ENCODE peak calls at places on chromosomes 1 and 21, in six cellular contexts. N is foreskin keratinocyte, X is astrocyte, F is tibial artery, D is fibroblast of lung, P is kidney. U is an unnamed sample.

GRCh38 chr1:150548632-150549495 is at the start of gene ADAMTSL4:
- DNase-seq in P (peak; percentile 94), F (peak; percentile 89), X (peak; percentile 74), N (peak; percentile 56), D (peak; percentile 80), U (no peak)

GRCh38 chr1:218872026-218872425 is 301.7 kb upstream of the LYPLAL1 start:
- DNase-seq in N (no peak), D (no peak), P (no peak), X (no peak), F (no peak), U (no peak)

GRCh38 chr1:32925360-32926142 is 24.4 kb upstream of the TMEM54 start:
- DNase-seq in F (no peak), P (no peak), N (peak; percentile 33), D (peak; percentile 22), X (no peak), U (no peak)

GRCh38 chr1:45913183-45913924 is 109.9 kb downstream of the MAST2 start:
- DNase-seq in P (no peak), X (peak; percentile 98), N (peak; percentile 28), F (peak; percentile 91), D (peak; percentile 98), U (no peak)

GRCh38 chr1:159869173-159869572 is 6.7 kb upstream of the VSIG8 start:
- DNase-seq in P (no peak), N (peak; percentile 91), X (peak; percentile 76), F (no peak), D (peak; percentile 84), U (no peak)

GRCh38 chr1:231929311-231929710 is 302.7 kb downstream of the DISC1 start:
- DNase-seq in N (peak; percentile 97), X (peak; percentile 88), F (no peak), D (peak; percentile 91), P (no peak), U (no peak)

GRCh38 chr1:201346337-201346939 is 31.0 kb downstream of the TNNT2 start:
- DNase-seq in F (no peak), P (peak; percentile 42), N (peak; percentile 70), D (peak; percentile 49), X (peak; percentile 27), U (no peak)

GRCh38 chr1:111227434-111227833 is at the start of gene CHI3L2:
- DNase-seq in P (no peak), N (no peak), D (peak; percentile 24), X (no peak), F (no peak), U (no peak)

GRCh38 chr21:34994646-34995631 is 54.2 kb downstream of the RUNX1 start:
- DNase-seq in P (no peak), X (no peak), D (no peak), N (no peak), F (peak; percentile 71), U (no peak)

GRCh38 chr1:16122916-16123315 is 33.0 kb downstream of the EPHA2 start:
- DNase-seq in X (peak; percentile 96), N (peak; percentile 49), D (peak; percentile 97), F (no peak), P (peak; percentile 84), U (no peak)

GRCh38 chr1:187605736-187606135 is 777.0 kb downstream of the PLA2G4A start:
- DNase-seq in D (peak; percentile 13), X (no peak), F (no peak), P (no peak), N (no peak), U (no peak)

GRCh38 chr1:113459279-113459678 is 69.0 kb downstream of the MAGI3 start:
- DNase-seq in X (no peak), N (no peak), D (no peak), F (no peak), P (no peak), U (no peak)

DNA sequence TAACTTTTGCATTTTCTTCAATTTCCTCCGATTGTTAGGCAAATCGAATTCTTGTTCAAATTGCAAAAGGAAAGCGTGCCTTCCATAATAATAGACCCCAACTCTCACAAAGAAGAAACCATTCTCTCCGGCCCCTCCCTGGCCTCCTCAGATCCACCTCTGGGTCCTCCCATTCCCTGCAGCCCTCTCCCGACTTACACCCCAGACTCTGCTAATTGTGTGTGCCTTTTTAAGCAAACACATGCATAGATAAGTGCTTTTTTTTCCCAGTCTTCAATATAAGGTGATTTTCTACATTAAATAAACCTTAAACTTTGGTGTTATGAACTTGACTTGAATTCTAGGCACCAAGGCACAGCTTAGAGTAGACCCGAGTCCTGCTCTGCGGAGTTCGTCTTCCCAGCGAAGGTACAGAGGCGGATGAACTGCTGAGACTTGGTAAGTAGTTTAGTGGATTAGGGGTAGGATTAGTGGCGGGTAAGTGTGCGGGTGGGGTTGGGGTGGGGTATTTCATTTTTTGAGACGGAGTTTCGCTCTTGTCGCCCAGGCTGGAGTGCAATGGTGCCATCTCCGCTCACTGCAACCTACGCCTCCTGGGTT is 1.5 kb downstream of the L1TD1 start:
- DNase-seq in D (no peak), P (no peak), N (no peak), F (no peak), X (no peak), U (no peak)
- H3K27ac ChIP-seq in D (no peak overlapping the region), P (no peak overlapping the region), N (no peak overlapping the region), F (no peak overlapping the region), X (no peak overlapping the region), U (no peak overlapping the region)

DNA sequence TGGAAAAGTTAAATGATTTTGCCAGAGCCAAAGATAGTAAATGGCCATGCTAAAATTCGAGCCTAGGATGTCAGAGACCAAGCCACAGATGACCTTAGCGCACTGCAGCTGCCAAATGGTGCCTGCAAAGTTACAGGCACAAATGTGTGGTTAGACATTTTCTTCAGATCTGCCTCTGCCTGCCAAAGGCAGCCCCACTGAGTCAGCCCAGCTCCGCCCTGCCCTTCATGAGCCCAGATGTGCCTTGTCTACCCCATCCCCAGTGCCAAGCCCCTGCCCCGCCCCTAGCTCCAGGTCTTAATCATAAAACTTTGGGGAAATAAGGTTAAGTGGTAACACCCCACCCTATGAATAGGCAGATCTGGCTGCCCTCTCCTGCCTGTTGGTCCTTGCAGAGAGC is 105.9 kb downstream of the DTL start:
- DNase-seq in N (peak; percentile 74), X (no peak), F (no peak), D (no peak), P (no peak), U (no peak)
- H3K27ac ChIP-seq in N (no peak overlapping the region), X (no peak overlapping the region), F (no peak overlapping the region), D (no peak overlapping the region), P (no peak overlapping the region), U (no peak overlapping the region)

DNA sequence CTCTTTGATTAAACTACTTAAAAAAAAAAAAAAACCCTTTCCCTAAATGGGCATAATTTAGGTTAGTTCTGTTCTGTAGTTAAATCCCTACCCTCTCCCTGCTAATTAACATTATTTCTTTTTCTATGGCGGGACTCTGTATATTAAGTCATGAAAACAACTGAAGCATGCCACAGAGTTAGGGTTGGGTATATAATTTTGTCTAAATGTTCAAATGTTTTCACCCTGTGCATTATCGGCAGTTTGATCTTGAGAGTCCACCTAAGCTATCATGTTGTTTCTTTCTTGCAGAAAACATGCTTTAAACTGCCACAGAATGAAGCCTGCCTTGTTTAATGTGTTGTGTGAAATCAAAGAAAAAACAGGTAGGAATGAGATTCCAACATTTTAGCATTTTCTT is 4.0 kb downstream of the PBX1 start:
- DNase-seq in F (no peak), D (peak; percentile 13), N (peak; percentile 54), X (no peak), P (no peak), U (no peak)
- H3K27ac ChIP-seq in F (peak overlapping the region; percentile 88), D (no peak overlapping the region), N (peak overlapping the region; percentile 39), X (no peak overlapping the region), P (no peak overlapping the region), U (no peak overlapping the region)

DNA sequence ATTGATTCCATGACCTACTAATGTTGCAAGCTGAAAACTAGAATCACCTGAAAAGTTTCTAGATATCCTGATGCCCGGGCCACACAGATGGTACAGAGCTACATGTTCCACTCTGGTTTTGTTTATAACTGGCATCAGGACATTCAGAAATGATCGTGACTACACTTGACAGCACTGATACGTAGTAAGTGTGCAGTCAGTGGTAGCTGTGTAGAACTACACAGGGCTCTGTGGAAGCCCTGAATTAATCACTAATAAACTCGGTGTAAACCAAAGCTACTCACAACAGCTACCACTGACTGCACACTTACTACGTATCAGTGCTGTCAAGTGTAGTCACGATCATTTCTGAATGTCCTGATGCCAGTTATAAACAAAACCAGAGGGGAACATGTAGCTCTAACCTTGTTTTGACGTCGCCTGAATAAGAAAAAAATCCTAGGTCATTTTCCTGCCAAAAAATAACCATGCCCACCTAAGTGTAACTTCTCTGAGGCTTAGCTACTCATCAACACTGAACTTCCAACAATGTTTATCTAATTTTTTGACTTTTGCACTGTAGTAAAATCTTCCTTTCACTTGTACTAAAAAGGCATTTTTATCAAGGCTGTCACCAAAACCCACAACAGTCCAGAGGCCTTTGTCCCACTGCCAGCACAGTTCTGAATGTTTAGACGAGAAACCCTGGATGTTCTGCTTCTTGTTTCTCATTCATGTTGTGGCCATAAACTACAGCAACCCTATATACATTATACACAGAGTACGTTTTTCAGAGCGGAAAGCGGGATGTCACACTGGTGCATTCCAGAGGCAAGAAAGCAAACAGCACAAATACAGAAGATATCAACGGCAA is 149.6 kb downstream of the TGFBR3 start:
- DNase-seq in P (no peak), X (peak; percentile 52), D (peak; percentile 58), F (no peak), N (no peak), U (no peak)
- H3K27ac ChIP-seq in P (peak overlapping the region; percentile 79), X (peak overlapping the region; percentile 62), D (peak overlapping the region; percentile 72), F (peak overlapping the region; percentile 61), N (no peak overlapping the region), U (no peak overlapping the region)

GRCh38 chr21:42387843-42388242 is 8.0 kb downstream of the TMPRSS3 start:
- DNase-seq in N (no peak), D (no peak), P (no peak), X (no peak), F (no peak), U (no peak)

GRCh38 chr21:42384999-42385398 is 10.9 kb downstream of the TMPRSS3 start:
- DNase-seq in F (no peak), P (peak; percentile 22), D (no peak), N (no peak), X (no peak), U (no peak)

GRCh38 chr21:42385619-42386018 is 10.2 kb downstream of the TMPRSS3 start:
- DNase-seq in F (no peak), X (no peak), N (no peak), D (no peak), P (peak; percentile 15), U (no peak)

GRCh38 chr21:42384184-42384583 is 11.7 kb downstream of the TMPRSS3 start:
- DNase-seq in P (no peak), D (no peak), N (no peak), X (no peak), F (no peak), U (no peak)

GRCh38 chr21:42386034-42386591 is 9.7 kb downstream of the TMPRSS3 start:
- DNase-seq in N (no peak), D (no peak), X (no peak), P (no peak), F (no peak), U (no peak)
- H3K27ac ChIP-seq in N (no peak overlapping the region), D (no peak overlapping the region), X (no peak overlapping the region), P (no peak overlapping the region), F (no peak overlapping the region), U (no peak overlapping the region)

DNA sequence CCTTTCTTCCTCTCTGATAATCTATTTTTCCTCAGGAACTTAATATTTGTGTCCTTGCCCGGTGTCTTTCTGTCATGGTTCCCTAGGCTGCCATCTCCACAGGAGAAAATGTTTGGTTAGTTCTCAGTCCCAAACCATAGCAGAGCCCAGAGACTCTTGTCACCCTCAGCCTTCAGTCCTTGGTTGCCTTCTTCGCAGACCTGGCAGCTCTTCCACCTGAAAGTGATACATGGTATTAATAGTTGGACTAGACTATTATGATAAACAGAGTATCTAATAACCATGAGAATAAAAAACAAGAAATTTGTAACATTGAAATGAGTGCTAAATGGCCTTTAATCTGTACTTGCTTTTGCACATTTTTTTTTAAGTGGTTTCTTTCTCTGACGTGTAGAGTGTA is 26.5 kb downstream of the PTBP2 start:
- DNase-seq in X (no peak), D (no peak), F (no peak), P (no peak), N (no peak), U (no peak)
- H3K27ac ChIP-seq in X (no peak overlapping the region), D (no peak overlapping the region), F (no peak overlapping the region), P (no peak overlapping the region), N (no peak overlapping the region), U (no peak overlapping the region)

GRCh38 chr21:29155933-29156260 is 25.5 kb downstream of the MAP3K7CL start:
- DNase-seq in X (no peak), D (no peak), F (no peak), N (no peak), P (no peak), U (no peak)
- H3K27ac ChIP-seq in X (peak overlapping the region; percentile 35), D (peak overlapping the region; percentile 69), F (peak overlapping the region; percentile 89), N (no peak overlapping the region), P (no peak overlapping the region), U (no peak overlapping the region)

U was measured in substantia nigra.